ENCODE peak calls at places on chromosomes 16 and 17, in nine cellular contexts. One of them, this sample, is unnamed.

GRCh38 chr16:48276102-48276501 is 28.8 kb upstream of the ABCC11 start:
- DNase-seq in CD4-positive, CD25-positive, alpha-beta regulatory T cell: no peak
- DNase-seq in left lung: no peak
- DNase-seq in H9: no peak
- DNase-seq in CD4-positive, alpha-beta T cell: no peak
- DNase-seq in HL-60: no peak
- DNase-seq in fibroblast of lung: peak
- DNase-seq in keratinocyte: no peak
- DNase-seq in transverse colon: no peak
- DNase-seq in this sample: peak

GRCh38 chr17:14299261-14300093 is 1.4 kb upstream of the HS3ST3B1 start:
- DNase-seq in CD4-positive, CD25-positive, alpha-beta regulatory T cell: peak
- DNase-seq in left lung: no peak
- DNase-seq in H9: peak
- DNase-seq in CD4-positive, alpha-beta T cell: peak
- DNase-seq in HL-60: peak
- DNase-seq in fibroblast of lung: peak
- DNase-seq in keratinocyte: no peak
- DNase-seq in transverse colon: peak
- DNase-seq in this sample: no peak

GRCh38 chr16:47699090-47699489 is 238.0 kb downstream of the PHKB start:
- DNase-seq in CD4-positive, CD25-positive, alpha-beta regulatory T cell: no peak
- DNase-seq in left lung: no peak
- DNase-seq in H9: no peak
- DNase-seq in CD4-positive, alpha-beta T cell: no peak
- DNase-seq in HL-60: peak
- DNase-seq in fibroblast of lung: no peak
- DNase-seq in keratinocyte: no peak
- DNase-seq in transverse colon: no peak
- DNase-seq in this sample: no peak

GRCh38 chr17:9669551-9670008 is 24.3 kb downstream of the USP43 start:
- DNase-seq in CD4-positive, CD25-positive, alpha-beta regulatory T cell: no peak
- DNase-seq in left lung: peak
- DNase-seq in H9: no peak
- DNase-seq in CD4-positive, alpha-beta T cell: no peak
- DNase-seq in HL-60: no peak
- DNase-seq in fibroblast of lung: peak
- DNase-seq in keratinocyte: no peak
- DNase-seq in transverse colon: no peak
- DNase-seq in this sample: no peak

GRCh38 chr16:78993342-78993741 is 607.2 kb downstream of the MAF start:
- DNase-seq in CD4-positive, CD25-positive, alpha-beta regulatory T cell: no peak
- DNase-seq in left lung: no peak
- DNase-seq in H9: no peak
- DNase-seq in CD4-positive, alpha-beta T cell: no peak
- DNase-seq in HL-60: no peak
- DNase-seq in fibroblast of lung: no peak
- DNase-seq in keratinocyte: no peak
- DNase-seq in transverse colon: no peak
- DNase-seq in this sample: no peak

GRCh38 chr16:47459603-47460002 is 1.3 kb downstream of the ITFG1 start:
- DNase-seq in CD4-positive, CD25-positive, alpha-beta regulatory T cell: no peak
- DNase-seq in left lung: no peak
- DNase-seq in H9: no peak
- DNase-seq in CD4-positive, alpha-beta T cell: no peak
- DNase-seq in HL-60: no peak
- DNase-seq in fibroblast of lung: no peak
- DNase-seq in keratinocyte: no peak
- DNase-seq in transverse colon: no peak
- DNase-seq in this sample: no peak

GRCh38 chr16:30040221-30040620 is 9.2 kb upstream of the TLCD3B start:
- DNase-seq in CD4-positive, CD25-positive, alpha-beta regulatory T cell: no peak
- DNase-seq in left lung: no peak
- DNase-seq in H9: no peak
- DNase-seq in CD4-positive, alpha-beta T cell: no peak
- DNase-seq in HL-60: no peak
- DNase-seq in fibroblast of lung: no peak
- DNase-seq in keratinocyte: no peak
- DNase-seq in transverse colon: no peak
- DNase-seq in this sample: no peak

GRCh38 chr17:55430531-55431228 is 9.0 kb upstream of the MMD start:
- DNase-seq in CD4-positive, CD25-positive, alpha-beta regulatory T cell: no peak
- DNase-seq in left lung: no peak
- DNase-seq in H9: no peak
- DNase-seq in CD4-positive, alpha-beta T cell: no peak
- DNase-seq in HL-60: no peak
- DNase-seq in fibroblast of lung: no peak
- DNase-seq in keratinocyte: no peak
- DNase-seq in transverse colon: no peak
- DNase-seq in this sample: no peak

GRCh38 chr16:22353188-22353919 is 21.1 kb downstream of the CDR2 start:
- DNase-seq in CD4-positive, CD25-positive, alpha-beta regulatory T cell: peak
- DNase-seq in left lung: no peak
- DNase-seq in H9: no peak
- DNase-seq in CD4-positive, alpha-beta T cell: no peak
- DNase-seq in HL-60: peak
- DNase-seq in fibroblast of lung: peak
- DNase-seq in keratinocyte: no peak
- DNase-seq in transverse colon: peak
- DNase-seq in this sample: no peak

GRCh38 chr16:57761301-57761700 is 25.7 kb downstream of the KATNB1 start:
- DNase-seq in CD4-positive, CD25-positive, alpha-beta regulatory T cell: no peak
- DNase-seq in left lung: no peak
- DNase-seq in H9: no peak
- DNase-seq in CD4-positive, alpha-beta T cell: no peak
- DNase-seq in HL-60: no peak
- DNase-seq in fibroblast of lung: no peak
- DNase-seq in keratinocyte: no peak
- DNase-seq in transverse colon: no peak
- DNase-seq in this sample: no peak

GRCh38 chr16:82439678-82440293 is 187.0 kb upstream of the CDH13 start:
- DNase-seq in CD4-positive, CD25-positive, alpha-beta regulatory T cell: no peak
- DNase-seq in left lung: no peak
- DNase-seq in H9: peak
- DNase-seq in CD4-positive, alpha-beta T cell: no peak
- DNase-seq in HL-60: no peak
- DNase-seq in fibroblast of lung: no peak
- DNase-seq in keratinocyte: no peak
- DNase-seq in transverse colon: no peak
- DNase-seq in this sample: no peak

GRCh38 chr17:74361613-74362391 is at the start of gene BTBD17:
- DNase-seq in CD4-positive, CD25-positive, alpha-beta regulatory T cell: peak
- DNase-seq in left lung: no peak
- DNase-seq in H9: peak
- DNase-seq in CD4-positive, alpha-beta T cell: peak
- DNase-seq in HL-60: peak
- DNase-seq in fibroblast of lung: no peak
- DNase-seq in keratinocyte: no peak
- DNase-seq in transverse colon: peak
- DNase-seq in this sample: peak

GRCh38 chr16:48367443-48368049 is 17.7 kb downstream of the SIAH1 start:
- DNase-seq in CD4-positive, CD25-positive, alpha-beta regulatory T cell: no peak
- DNase-seq in left lung: no peak
- DNase-seq in H9: no peak
- DNase-seq in CD4-positive, alpha-beta T cell: no peak
- DNase-seq in HL-60: no peak
- DNase-seq in fibroblast of lung: peak
- DNase-seq in keratinocyte: no peak
- DNase-seq in transverse colon: no peak
- DNase-seq in this sample: no peak

GRCh38 chr17:55166506-55166905 is 98.3 kb upstream of the HLF start:
- DNase-seq in CD4-positive, CD25-positive, alpha-beta regulatory T cell: no peak
- DNase-seq in left lung: peak
- DNase-seq in H9: no peak
- DNase-seq in CD4-positive, alpha-beta T cell: no peak
- DNase-seq in HL-60: no peak
- DNase-seq in fibroblast of lung: no peak
- DNase-seq in keratinocyte: no peak
- DNase-seq in transverse colon: no peak
- DNase-seq in this sample: no peak

GRCh38 chr16:50667497-50668367 is 13.4 kb downstream of the SNX20 start:
- DNase-seq in CD4-positive, CD25-positive, alpha-beta regulatory T cell: peak
- DNase-seq in left lung: no peak
- DNase-seq in H9: no peak
- DNase-seq in CD4-positive, alpha-beta T cell: no peak
- DNase-seq in HL-60: no peak
- DNase-seq in fibroblast of lung: no peak
- DNase-seq in keratinocyte: no peak
- DNase-seq in transverse colon: no peak
- DNase-seq in this sample: no peak

GRCh38 chr17:56727876-56728617 is 105.7 kb downstream of the C17orf67 start:
- DNase-seq in CD4-positive, CD25-positive, alpha-beta regulatory T cell: no peak
- DNase-seq in left lung: no peak
- DNase-seq in H9: no peak
- DNase-seq in CD4-positive, alpha-beta T cell: no peak
- DNase-seq in HL-60: no peak
- DNase-seq in fibroblast of lung: no peak
- DNase-seq in keratinocyte: no peak
- DNase-seq in transverse colon: no peak
- DNase-seq in this sample: no peak

GRCh38 chr17:37752482-37752881 is 7.6 kb upstream of the HNF1B start:
- DNase-seq in CD4-positive, CD25-positive, alpha-beta regulatory T cell: no peak
- DNase-seq in left lung: no peak
- DNase-seq in H9: no peak
- DNase-seq in CD4-positive, alpha-beta T cell: no peak
- DNase-seq in HL-60: no peak
- DNase-seq in fibroblast of lung: peak
- DNase-seq in keratinocyte: peak
- DNase-seq in transverse colon: no peak
- DNase-seq in this sample: no peak

GRCh38 chr16:6009151-6009550 is 911.6 kb upstream of the EEF2KMT start:
- DNase-seq in CD4-positive, CD25-positive, alpha-beta regulatory T cell: no peak
- DNase-seq in left lung: no peak
- DNase-seq in H9: no peak
- DNase-seq in CD4-positive, alpha-beta T cell: no peak
- DNase-seq in HL-60: no peak
- DNase-seq in fibroblast of lung: no peak
- DNase-seq in keratinocyte: no peak
- DNase-seq in transverse colon: peak
- DNase-seq in this sample: no peak

GRCh38 chr17:43531955-43532354 is 14.2 kb downstream of the ETV4 start:
- DNase-seq in CD4-positive, CD25-positive, alpha-beta regulatory T cell: no peak
- DNase-seq in left lung: no peak
- DNase-seq in H9: no peak
- DNase-seq in CD4-positive, alpha-beta T cell: no peak
- DNase-seq in HL-60: no peak
- DNase-seq in fibroblast of lung: no peak
- DNase-seq in keratinocyte: no peak
- DNase-seq in transverse colon: no peak
- DNase-seq in this sample: no peak
- H3K27ac ChIP-seq in CD4-positive, CD25-positive, alpha-beta regulatory T cell: no peak
- H3K27ac ChIP-seq in left lung: no peak
- H3K27ac ChIP-seq in H9: no peak
- H3K27ac ChIP-seq in CD4-positive, alpha-beta T cell: no peak
- H3K27ac ChIP-seq in HL-60: no peak
- H3K27ac ChIP-seq in fibroblast of lung: no peak
- H3K27ac ChIP-seq in keratinocyte: no peak
- H3K27ac ChIP-seq in transverse colon: no peak
- H3K27ac ChIP-seq in this sample: no peak

GRCh38 chr17:52136173-52136572 is 22.3 kb downstream of the CA10 start:
- DNase-seq in CD4-positive, CD25-positive, alpha-beta regulatory T cell: no peak
- DNase-seq in left lung: no peak
- DNase-seq in H9: no peak
- DNase-seq in CD4-positive, alpha-beta T cell: no peak
- DNase-seq in HL-60: no peak
- DNase-seq in fibroblast of lung: no peak
- DNase-seq in keratinocyte: no peak
- DNase-seq in transverse colon: no peak
- DNase-seq in this sample: no peak

GRCh38 chr17:52140601-52141000 is 17.9 kb downstream of the CA10 start:
- DNase-seq in CD4-positive, CD25-positive, alpha-beta regulatory T cell: no peak
- DNase-seq in left lung: no peak
- DNase-seq in H9: no peak
- DNase-seq in CD4-positive, alpha-beta T cell: no peak
- DNase-seq in HL-60: no peak
- DNase-seq in fibroblast of lung: no peak
- DNase-seq in keratinocyte: no peak
- DNase-seq in transverse colon: no peak
- DNase-seq in this sample: no peak

GRCh38 chr17:52138752-52139151 is 19.8 kb downstream of the CA10 start:
- DNase-seq in CD4-positive, CD25-positive, alpha-beta regulatory T cell: no peak
- DNase-seq in left lung: no peak
- DNase-seq in H9: no peak
- DNase-seq in CD4-positive, alpha-beta T cell: no peak
- DNase-seq in HL-60: no peak
- DNase-seq in fibroblast of lung: no peak
- DNase-seq in keratinocyte: no peak
- DNase-seq in transverse colon: no peak
- DNase-seq in this sample: no peak

GRCh38 chr17:52134641-52135040 is 23.9 kb downstream of the CA10 start:
- DNase-seq in CD4-positive, CD25-positive, alpha-beta regulatory T cell: no peak
- DNase-seq in left lung: no peak
- DNase-seq in H9: no peak
- DNase-seq in CD4-positive, alpha-beta T cell: no peak
- DNase-seq in HL-60: no peak
- DNase-seq in fibroblast of lung: no peak
- DNase-seq in keratinocyte: no peak
- DNase-seq in transverse colon: no peak
- DNase-seq in this sample: no peak

GRCh38 chr17:52138350-52138749 is 20.2 kb downstream of the CA10 start:
- DNase-seq in CD4-positive, CD25-positive, alpha-beta regulatory T cell: no peak
- DNase-seq in left lung: no peak
- DNase-seq in H9: no peak
- DNase-seq in CD4-positive, alpha-beta T cell: no peak
- DNase-seq in HL-60: no peak
- DNase-seq in fibroblast of lung: no peak
- DNase-seq in keratinocyte: no peak
- DNase-seq in transverse colon: no peak
- DNase-seq in this sample: no peak
- H3K27ac ChIP-seq in CD4-positive, CD25-positive, alpha-beta regulatory T cell: no peak
- H3K27ac ChIP-seq in left lung: no peak
- H3K27ac ChIP-seq in H9: no peak
- H3K27ac ChIP-seq in CD4-positive, alpha-beta T cell: no peak
- H3K27ac ChIP-seq in HL-60: no peak
- H3K27ac ChIP-seq in fibroblast of lung: no peak
- H3K27ac ChIP-seq in keratinocyte: peak
- H3K27ac ChIP-seq in transverse colon: no peak
- H3K27ac ChIP-seq in this sample: no peak

GRCh38 chr16:1005286-1005685 is 23.7 kb downstream of the SOX8 start:
- DNase-seq in CD4-positive, CD25-positive, alpha-beta regulatory T cell: no peak
- DNase-seq in left lung: no peak
- DNase-seq in H9: no peak
- DNase-seq in CD4-positive, alpha-beta T cell: no peak
- DNase-seq in HL-60: no peak
- DNase-seq in fibroblast of lung: no peak
- DNase-seq in keratinocyte: no peak
- DNase-seq in transverse colon: no peak
- DNase-seq in this sample: no peak
- H3K27ac ChIP-seq in CD4-positive, CD25-positive, alpha-beta regulatory T cell: no peak
- H3K27ac ChIP-seq in left lung: no peak
- H3K27ac ChIP-seq in H9: no peak
- H3K27ac ChIP-seq in CD4-positive, alpha-beta T cell: no peak
- H3K27ac ChIP-seq in HL-60: no peak
- H3K27ac ChIP-seq in fibroblast of lung: no peak
- H3K27ac ChIP-seq in keratinocyte: no peak
- H3K27ac ChIP-seq in transverse colon: no peak
- H3K27ac ChIP-seq in this sample: no peak

DNA sequence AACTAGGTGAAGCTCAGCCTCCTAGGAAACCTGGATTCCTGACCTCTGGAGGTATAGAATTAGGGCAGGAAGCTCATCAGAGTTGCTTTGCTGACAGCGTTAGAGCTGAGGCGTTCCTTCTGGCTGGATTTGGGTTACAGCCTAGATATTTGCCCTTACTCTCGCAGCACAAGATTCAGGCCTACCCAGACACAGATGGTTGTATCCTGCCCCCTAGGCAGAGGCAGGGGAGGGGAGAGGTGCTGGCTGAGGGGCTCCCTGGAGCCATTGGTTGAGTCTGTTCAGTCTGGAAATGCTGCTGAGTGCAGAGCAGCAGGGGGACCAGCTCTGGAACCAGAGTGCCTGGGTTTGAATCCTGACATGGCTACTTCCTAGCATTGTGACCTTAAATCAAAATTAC is 78.5 kb downstream of the MPRIP start:
- DNase-seq in CD4-positive, CD25-positive, alpha-beta regulatory T cell: no peak
- DNase-seq in left lung: no peak
- DNase-seq in H9: no peak
- DNase-seq in CD4-positive, alpha-beta T cell: no peak
- DNase-seq in HL-60: no peak
- DNase-seq in fibroblast of lung: no peak
- DNase-seq in keratinocyte: no peak
- DNase-seq in transverse colon: no peak
- DNase-seq in this sample: no peak
- H3K27ac ChIP-seq in CD4-positive, CD25-positive, alpha-beta regulatory T cell: peak
- H3K27ac ChIP-seq in left lung: peak
- H3K27ac ChIP-seq in H9: no peak
- H3K27ac ChIP-seq in CD4-positive, alpha-beta T cell: peak
- H3K27ac ChIP-seq in HL-60: no peak
- H3K27ac ChIP-seq in fibroblast of lung: no peak
- H3K27ac ChIP-seq in keratinocyte: no peak
- H3K27ac ChIP-seq in transverse colon: peak
- H3K27ac ChIP-seq in this sample: no peak